ENCODE peak calls at places on chromosome 14, in five cellular contexts. U is uterus, F is colonic mucosa, H is cardiac muscle cell, T is PC-9. V is an unnamed sample.

GRCh38 chr14:23300687-23301223 is 1.9 kb downstream of the PPP1R3E start:
- DNase-seq in U (peak), F (peak), H (peak), T (peak), V (no peak)

GRCh38 chr14:99579077-99579836 is 24.8 kb downstream of the CCDC85C start:
- DNase-seq in H (no peak), U (peak), F (peak), T (peak), V (no peak)

GRCh38 chr14:104358528-104359300 is 220.3 kb downstream of the KIF26A start:
- DNase-seq in F (no peak), H (no peak), U (no peak), T (no peak), V (no peak)

GRCh38 chr14:22583994-22584393 is 5.0 kb downstream of the DAD1 start:
- DNase-seq in H (no peak), F (no peak), T (no peak), U (no peak), V (no peak)

GRCh38 chr14:21868442-21869046 is 194.9 kb upstream of the OR4E1 start:
- DNase-seq in F (peak), H (peak), U (no peak), T (peak), V (no peak)

GRCh38 chr14:101134161-101134631 is 230.7 kb upstream of the RTL1 start:
- DNase-seq in T (no peak), F (no peak), U (no peak), H (no peak), V (no peak)

GRCh38 chr14:49461529-49462401 is 124.4 kb downstream of the RPS29 start:
- DNase-seq in U (no peak), H (peak), F (peak), T (peak), V (peak)

GRCh38 chr14:89013098-89013504 is 188.7 kb downstream of the TTC8 start:
- DNase-seq in F (peak), U (no peak), H (peak), T (no peak), V (no peak)

GRCh38 chr14:31229638-31230229 is 22.1 kb upstream of the HECTD1 start:
- DNase-seq in F (peak), H (no peak), U (no peak), T (peak), V (peak)

GRCh38 chr14:21467620-21468019 is 9.1 kb downstream of the RAB2B start:
- DNase-seq in U (no peak), F (no peak), H (no peak), T (no peak), V (peak)

GRCh38 chr14:57987596-57988300 is 121.9 kb upstream of the SLC35F4 start:
- DNase-seq in U (no peak), T (no peak), H (no peak), F (no peak), V (no peak)

GRCh38 chr14:78286210-78286609 is 116.0 kb downstream of the NRXN3 start:
- DNase-seq in H (no peak), U (no peak), T (no peak), F (no peak), V (no peak)

GRCh38 chr14:96207686-96208085 is 3.0 kb downstream of the BDKRB2 start:
- DNase-seq in U (no peak), F (no peak), H (no peak), T (no peak), V (no peak)

GRCh38 chr14:68458840-68459469 is 333.9 kb downstream of the ZFP36L1 start:
- DNase-seq in T (peak), U (peak), H (no peak), F (peak), V (peak)